ENCODE peak calls at places on chromosome 22, in six cellular contexts. V is cardiac fibroblast, B is HL-60, X is lower lobe of right lung, Y is mammary epithelial cell, J is psoas muscle. L is an unnamed sample.

GRCh38 chr22:24175160-24175808 is 6.0 kb upstream of the SUSD2 start:
- DNase-seq in V (peak; percentile 84), B (peak; percentile 74), X (peak; percentile 86), Y (peak; percentile 45), J (peak; percentile 90), L (peak; percentile 90)

GRCh38 chr22:36136475-36136874 is 24.1 kb downstream of the APOL3 start:
- DNase-seq in V (peak; percentile 35), B (no peak), X (no peak), Y (no peak), J (peak; percentile 77), L (no peak)

GRCh38 chr22:33335611-33336279 is 277.6 kb upstream of the SYN3 start:
- DNase-seq in V (no peak), B (no peak), X (no peak), Y (no peak), J (no peak), L (no peak)

GRCh38 chr22:45268167-45268957 is 16.4 kb upstream of the UPK3A start:
- DNase-seq in V (no peak), B (no peak), X (no peak), Y (no peak), J (peak; percentile 65), L (peak; percentile 88)

GRCh38 chr22:30396871-30397655 is at the start of gene SEC14L2:
- DNase-seq in V (peak; percentile 61), B (no peak), X (peak; percentile 78), Y (peak; percentile 57), J (peak; percentile 80), L (peak; percentile 53)

GRCh38 chr22:38411016-38411415 is 44.0 kb downstream of the KCNJ4 start:
- DNase-seq in V (no peak), B (no peak), X (peak; percentile 3), Y (no peak), J (no peak), L (no peak)

GRCh38 chr22:29744902-29745301 is 21.9 kb downstream of the ZMAT5 start:
- DNase-seq in V (peak; percentile 39), B (no peak), X (no peak), Y (peak; percentile 93), J (peak; percentile 94), L (peak; percentile 14)

GRCh38 chr22:36056980-36057379 is 28.4 kb upstream of the RBFOX2 start:
- DNase-seq in V (no peak), B (no peak), X (no peak), Y (peak; percentile 51), J (no peak), L (no peak)

GRCh38 chr22:45203150-45203974 is 37.3 kb downstream of the KIAA0930 start:
- DNase-seq in V (no peak), B (no peak), X (no peak), Y (no peak), J (peak; percentile 35), L (no peak)

GRCh38 chr22:19868773-19869471 is 14.2 kb upstream of the GNB1L start:
- DNase-seq in V (no peak), B (no peak), X (peak; percentile 36), Y (peak; percentile 70), J (peak; percentile 35), L (peak; percentile 13)

GRCh38 chr22:36612458-36612857 is 83.5 kb upstream of the EIF3D start:
- DNase-seq in V (peak; percentile 3), B (no peak), X (no peak), Y (peak; percentile 8), J (no peak), L (no peak)

GRCh38 chr22:44623771-44624510 is 78.1 kb upstream of the PRR5 start:
- DNase-seq in V (peak; percentile 60), B (peak; percentile 53), X (peak; percentile 39), Y (no peak), J (peak; percentile 36), L (peak; percentile 74)

GRCh38 chr22:29479417-29480261 is at the start of gene NEFH:
- DNase-seq in V (no peak), B (no peak), X (no peak), Y (no peak), J (no peak), L (peak; percentile 67)

GRCh38 chr22:32672542-32672941 is 129.0 kb upstream of the TIMP3 start:
- DNase-seq in V (no peak), B (no peak), X (no peak), Y (no peak), J (no peak), L (no peak)

GRCh38 chr22:22060200-22061084 is 77.9 kb upstream of the TOP3B start:
- DNase-seq in V (peak; percentile 26), B (peak; percentile 89), X (peak; percentile 79), Y (peak; percentile 39), J (peak; percentile 76), L (peak; percentile 88)

DNA sequence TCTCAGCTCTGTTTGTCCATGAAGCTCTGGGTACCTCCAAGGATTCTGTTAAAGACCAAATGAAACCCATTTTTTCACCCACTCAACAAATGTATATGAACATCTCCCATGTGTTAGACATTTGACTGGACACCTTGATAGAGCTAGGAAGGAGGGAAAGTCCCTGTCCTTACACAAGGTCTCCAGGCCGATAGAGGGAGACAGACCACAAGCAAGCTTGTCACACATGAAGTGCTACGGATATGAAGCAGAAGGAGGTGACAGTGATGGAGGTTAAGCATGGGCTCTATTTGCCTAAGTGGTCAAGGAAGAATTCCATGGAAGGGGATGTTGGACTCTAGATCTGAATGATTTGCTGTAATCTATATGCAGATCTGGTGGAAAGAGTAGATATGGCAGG is 138.5 kb downstream of the MYO18B start:
- DNase-seq in V (no peak), B (no peak), X (no peak), Y (no peak), J (no peak), L (no peak)
- TF ChIP-seq CTCF in V (no peak), B (no peak), X (no peak), Y (no peak), J (no peak), L (no peak)

DNA sequence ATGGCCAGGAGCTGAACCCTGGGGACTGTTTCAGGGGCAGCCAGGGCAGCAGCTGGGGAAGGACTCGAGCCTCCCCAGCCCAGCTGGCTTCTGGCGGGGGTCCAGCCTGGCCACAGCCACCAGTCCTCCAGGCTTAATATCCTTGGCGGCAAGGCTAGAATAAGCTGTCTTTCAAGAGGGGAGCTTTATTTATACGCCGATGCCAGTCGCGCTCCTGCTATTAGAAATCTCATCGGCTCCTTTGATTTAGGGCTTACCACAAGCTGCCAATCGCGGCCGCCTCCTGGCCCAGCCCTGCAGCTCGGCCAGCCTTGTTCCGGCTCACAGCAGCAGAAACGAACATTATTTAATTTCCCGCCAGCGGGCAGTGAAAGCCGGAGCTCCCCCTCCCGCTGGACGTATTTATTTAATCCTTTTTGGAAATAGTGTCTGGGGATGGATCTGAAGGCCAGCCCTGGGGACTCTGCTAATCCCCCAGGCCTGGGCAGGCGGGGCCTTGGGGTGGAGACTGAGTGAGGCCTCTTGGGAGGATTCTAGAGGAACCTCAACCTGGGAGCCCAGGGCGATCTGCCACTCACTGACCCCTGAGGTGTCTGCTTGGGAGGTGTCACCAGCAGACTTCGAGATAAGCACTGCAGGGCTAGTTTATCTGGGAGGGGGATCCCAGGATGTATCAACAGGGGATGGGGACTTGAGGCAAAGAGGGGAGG is 363.1 kb downstream of the MN1 start:
- DNase-seq in V (peak; percentile 53), B (no peak), X (no peak), Y (no peak), J (peak; percentile 69), L (no peak)
- TF ChIP-seq CTCF in V (no peak), B (no peak), X (no peak), Y (no peak), J (no peak), L (no peak)

GRCh38 chr22:46446799-46447198 is 90.6 kb downstream of the CELSR1 start:
- DNase-seq in V (peak; percentile 25), B (no peak), X (no peak), Y (no peak), J (no peak), L (no peak)

GRCh38 chr22:46445771-46446485 is 91.5 kb downstream of the CELSR1 start:
- DNase-seq in V (no peak), B (no peak), X (no peak), Y (no peak), J (no peak), L (no peak)

GRCh38 chr22:46442217-46442853 is 95.1 kb downstream of the CELSR1 start:
- DNase-seq in V (no peak), B (no peak), X (no peak), Y (no peak), J (no peak), L (no peak)

GRCh38 chr22:46443850-46444389 is 93.5 kb downstream of the CELSR1 start:
- DNase-seq in V (no peak), B (no peak), X (peak; percentile 68), Y (no peak), J (no peak), L (no peak)

DNA sequence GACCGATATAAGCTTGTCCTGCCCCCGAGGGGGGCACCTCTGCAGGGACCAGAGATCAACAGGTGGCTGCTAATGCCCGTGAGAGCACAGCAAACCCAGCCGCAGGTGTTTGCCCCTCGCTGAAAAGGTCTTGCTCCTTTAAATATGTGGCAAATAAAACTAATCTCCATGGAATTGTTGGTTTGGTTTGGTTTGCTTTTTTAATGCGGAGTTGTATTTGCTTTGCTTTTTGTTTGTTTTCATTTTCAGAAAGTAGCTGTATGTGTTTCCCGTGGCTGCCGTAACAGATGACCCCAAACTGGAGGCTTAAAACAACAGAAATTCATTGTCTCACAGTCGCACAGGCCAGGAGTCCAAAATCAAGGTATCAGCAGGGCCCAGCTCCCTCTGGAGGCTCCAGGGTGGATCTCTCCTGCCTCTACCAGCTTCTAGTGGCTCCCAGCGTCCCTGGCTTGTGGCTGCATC is 93.0 kb downstream of the CELSR1 start:
- DNase-seq in V (no peak), B (no peak), X (no peak), Y (no peak), J (no peak), L (no peak)
- TF ChIP-seq CTCF in V (no peak), B (no peak), X (no peak), Y (no peak), J (no peak), L (no peak)

GRCh38 chr22:40037320-40037719 is 42.6 kb downstream of the FAM83F start:
- DNase-seq in V (no peak), B (no peak), X (no peak), Y (no peak), J (no peak), L (no peak)

GRCh38 chr22:40039482-40039881 is 44.7 kb downstream of the FAM83F start:
- DNase-seq in V (no peak), B (no peak), X (no peak), Y (no peak), J (no peak), L (no peak)

GRCh38 chr22:40036126-40036525 is 41.4 kb downstream of the FAM83F start:
- DNase-seq in V (no peak), B (no peak), X (no peak), Y (no peak), J (no peak), L (no peak)

GRCh38 chr22:40035351-40035750 is 40.6 kb downstream of the FAM83F start:
- DNase-seq in V (no peak), B (no peak), X (no peak), Y (no peak), J (no peak), L (no peak)

DNA sequence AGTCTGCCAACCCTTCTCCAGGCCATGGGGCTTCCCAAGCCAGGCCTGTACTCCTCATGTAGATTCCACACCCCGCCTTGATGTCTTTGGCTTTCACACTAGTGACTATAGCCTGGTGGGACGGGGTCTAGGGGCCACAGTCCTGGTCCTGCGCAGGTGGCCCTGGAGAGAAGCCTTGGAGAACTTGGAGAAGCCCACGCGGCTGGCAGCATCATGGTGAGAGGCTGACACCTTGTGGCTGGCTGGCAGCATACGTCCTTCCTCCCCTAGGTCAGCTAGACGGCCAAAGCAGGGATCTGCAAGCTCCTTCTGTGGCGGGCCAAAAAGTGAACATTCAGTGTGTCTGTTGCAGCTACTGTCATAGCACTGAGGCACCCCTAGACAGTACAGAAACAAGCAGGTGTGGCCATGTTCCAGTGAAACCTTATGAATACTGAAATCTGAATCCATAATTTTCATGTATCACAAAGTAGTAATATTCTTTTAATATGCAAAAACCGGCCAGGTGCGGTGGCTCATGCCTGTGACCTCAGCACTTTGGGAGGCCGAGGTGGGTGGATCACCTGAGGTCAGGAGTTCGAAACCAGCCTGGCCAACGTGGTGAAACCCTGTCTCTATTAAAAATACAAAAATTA is 42.0 kb downstream of the FAM83F start:
- DNase-seq in V (peak; percentile 85), B (peak; percentile 76), X (peak; percentile 65), Y (no peak), J (peak; percentile 77), L (peak; percentile 81)
- TF ChIP-seq CTCF in V (peak; percentile 83), B (peak; percentile 82), X (peak; percentile 67), Y (peak; percentile 47), J (peak; percentile 63), L (peak; percentile 65)

L was measured in glutamatergic neuron.